ENCODE peak calls at places on chromosomes 2 and 18, in six cellular contexts. S is neural crest cell; Q is CD4-positive, alpha-beta T cell; Y is fibroblast of pulmonary artery; X is kidney; N is neural progenitor cell. V is an unnamed sample.

GRCh38 chr2:8564475-8564874 is 117.4 kb upstream of the ID2 start:
- DNase-seq in S (no peak), Q (no peak), Y (no peak), X (no peak), N (no peak), V (no peak)

GRCh38 chr2:211455225-211455841 is 898.9 kb downstream of the CPS1 start:
- DNase-seq in S (peak; percentile 53), Q (no peak), Y (peak; percentile 70), X (no peak), N (peak; percentile 74), V (peak; percentile 65)

GRCh38 chr2:37657471-37657870 is 14.0 kb downstream of the CDC42EP3 start:
- DNase-seq in S (no peak), Q (no peak), Y (no peak), X (no peak), N (no peak), V (no peak)

GRCh38 chr2:61969376-61969775 is 63.9 kb downstream of the COMMD1 start:
- DNase-seq in S (no peak), Q (no peak), Y (peak; percentile 28), X (no peak), N (no peak), V (no peak)

GRCh38 chr18:58310517-58310916 is 266.5 kb downstream of the NEDD4L start:
- DNase-seq in S (no peak), Q (peak; percentile 34), Y (no peak), X (peak; percentile 77), N (no peak), V (no peak)

GRCh38 chr2:9797681-9798556 is 45.4 kb upstream of the TAF1B start:
- DNase-seq in S (no peak), Q (no peak), Y (no peak), X (peak; percentile 77), N (no peak), V (no peak)

GRCh38 chr2:232460171-232460570 is 4.2 kb downstream of the ALPI start:
- DNase-seq in S (no peak), Q (no peak), Y (no peak), X (no peak), N (no peak), V (no peak)

GRCh38 chr2:229454934-229455631 is 184.0 kb upstream of the PID1 start:
- DNase-seq in S (no peak), Q (no peak), Y (peak; percentile 88), X (no peak), N (no peak), V (peak; percentile 85)

GRCh38 chr2:4415810-4416413 is 712.5 kb downstream of the DCDC2C start:
- DNase-seq in S (no peak), Q (no peak), Y (no peak), X (no peak), N (no peak), V (no peak)

GRCh38 chr2:23200056-23200455 is 184.9 kb upstream of the KLHL29 start:
- DNase-seq in S (no peak), Q (no peak), Y (no peak), X (no peak), N (no peak), V (no peak)

GRCh38 chr2:214651451-214651850 is 158.0 kb downstream of the BARD1 start:
- DNase-seq in S (no peak), Q (no peak), Y (no peak), X (no peak), N (no peak), V (peak; percentile 20)

GRCh38 chr18:40413160-40413559 is 1541.9 kb upstream of the PIK3C3 start:
- DNase-seq in S (peak; percentile 28), Q (no peak), Y (peak; percentile 36), X (no peak), N (peak; percentile 76), V (peak; percentile 24)

GRCh38 chr18:41624461-41624860 is 330.6 kb upstream of the PIK3C3 start:
- DNase-seq in S (no peak), Q (no peak), Y (no peak), X (no peak), N (no peak), V (no peak)

GRCh38 chr2:207879536-207879935 is 109.8 kb upstream of the FZD5 start:
- DNase-seq in S (no peak), Q (no peak), Y (no peak), X (no peak), N (no peak), V (peak; percentile 42)

GRCh38 chr18:43805646-43806194 is 528.4 kb upstream of the SYT4 start:
- DNase-seq in S (no peak), Q (no peak), Y (peak; percentile 7), X (peak; percentile 85), N (no peak), V (peak; percentile 69)

GRCh38 chr18:58225101-58225500 is 181.1 kb downstream of the NEDD4L start:
- DNase-seq in S (no peak), Q (no peak), Y (no peak), X (no peak), N (no peak), V (no peak)

GRCh38 chr2:3116371-3116770 is 261.2 kb downstream of the EIPR1 start:
- DNase-seq in S (no peak), Q (no peak), Y (no peak), X (peak; percentile 29), N (no peak), V (no peak)

GRCh38 chr2:39435974-39436591 is 1.0 kb downstream of the MAP4K3 start:
- DNase-seq in S (peak; percentile 22), Q (no peak), Y (peak; percentile 62), X (peak; percentile 77), N (no peak), V (peak; percentile 62)

GRCh38 chr2:229713371-229714079 is 830 bp downstream of the DNER start:
- DNase-seq in S (peak; percentile 13), Q (no peak), Y (no peak), X (peak; percentile 70), N (peak; percentile 78), V (peak; percentile 58)

GRCh38 chr18:68694316-68694715 is 20.6 kb downstream of the TMX3 start:
- DNase-seq in S (no peak), Q (no peak), Y (no peak), X (peak; percentile 54), N (no peak), V (no peak)

GRCh38 chr2:239312741-239313246 is 88.0 kb downstream of the HDAC4 start:
- DNase-seq in S (no peak), Q (no peak), Y (no peak), X (peak; percentile 68), N (no peak), V (no peak)

DNA sequence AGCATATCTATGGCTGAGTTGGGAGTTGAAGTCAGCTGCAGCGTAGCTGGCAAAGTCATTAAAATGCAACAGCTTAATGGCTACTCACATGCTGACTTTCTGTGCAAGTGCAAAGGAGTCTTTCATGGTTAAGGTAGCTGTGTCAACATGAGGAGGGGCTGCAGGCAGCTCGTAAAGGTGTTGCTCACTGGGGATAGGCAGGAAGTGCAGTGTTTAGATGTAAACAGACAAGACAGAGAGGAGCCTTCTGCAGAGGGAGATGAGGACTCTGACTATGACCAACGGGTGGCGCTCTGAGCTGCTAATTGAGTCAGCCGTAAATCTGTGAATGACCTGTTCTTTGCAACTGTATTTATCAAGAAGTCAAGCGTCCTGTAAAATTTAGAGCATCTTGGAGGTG is 22.3 kb upstream of the CAVIN2 start:
- DNase-seq in S (peak; percentile 33), Q (no peak), Y (peak; percentile 53), X (no peak), N (peak; percentile 86), V (no peak)
- TF ChIP-seq CTCF in S (peak; percentile 51), Q (no peak), Y (peak; percentile 31), X (no peak), N (peak; percentile 77), V (peak; percentile 38)

GRCh38 chr2:29011650-29012060 is 30.6 kb downstream of the TOGARAM2 start:
- DNase-seq in S (no peak), Q (peak; percentile 82), Y (peak; percentile 28), X (peak; percentile 86), N (no peak), V (peak; percentile 31)

GRCh38 chr2:29012211-29012681 is 31.1 kb downstream of the TOGARAM2 start:
- DNase-seq in S (no peak), Q (peak; percentile 36), Y (peak; percentile 47), X (no peak), N (no peak), V (peak; percentile 15)

GRCh38 chr2:29014811-29015414 is 33.8 kb downstream of the TOGARAM2 start:
- DNase-seq in S (no peak), Q (peak; percentile 68), Y (peak; percentile 70), X (peak; percentile 80), N (no peak), V (peak; percentile 85)

GRCh38 chr2:29014331-29014730 is 33.2 kb downstream of the TOGARAM2 start:
- DNase-seq in S (no peak), Q (peak; percentile 19), Y (no peak), X (no peak), N (no peak), V (no peak)

DNA sequence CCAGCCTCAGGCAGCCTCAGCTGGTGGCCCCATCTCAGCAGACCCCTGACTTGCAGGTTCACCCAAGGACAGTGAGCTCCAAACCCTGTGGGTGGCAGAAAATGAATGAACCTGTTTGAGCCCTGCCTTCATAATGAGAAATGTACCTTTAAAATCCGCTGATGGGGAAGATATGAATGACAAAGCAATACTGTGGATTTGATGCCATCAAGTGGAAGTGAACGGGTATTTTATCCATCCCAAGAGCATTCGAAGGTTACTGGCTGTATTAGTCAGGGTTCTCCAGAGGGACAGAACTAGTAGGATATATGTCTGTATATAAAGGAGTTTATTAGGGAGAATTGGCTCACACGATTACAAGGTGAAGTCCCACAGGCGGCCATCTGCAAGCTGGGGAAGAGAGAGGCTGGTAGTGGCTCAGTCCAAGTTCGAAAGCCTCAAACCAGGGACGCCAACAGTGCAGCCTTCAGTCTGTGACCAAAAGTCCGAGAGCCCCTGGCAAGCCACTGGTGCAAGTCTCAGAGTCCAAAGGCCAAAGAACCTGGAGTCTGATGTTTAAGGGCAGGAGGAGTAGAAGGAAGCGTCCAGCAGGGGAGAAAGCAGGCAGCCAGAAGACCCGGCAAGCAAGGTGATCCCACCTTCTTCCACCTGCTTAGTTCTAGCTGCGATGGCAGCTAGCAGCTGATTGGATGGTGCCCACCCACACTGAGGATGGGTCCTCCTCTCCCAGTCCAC is 32.1 kb downstream of the TOGARAM2 start:
- DNase-seq in S (no peak), Q (no peak), Y (no peak), X (no peak), N (no peak), V (peak; percentile 32)
- TF ChIP-seq CTCF in S (no peak), Q (no peak), Y (no peak), X (no peak), N (no peak), V (no peak)

GRCh38 chr2:12202702-12203101 is 456.3 kb downstream of the LPIN1 start:
- DNase-seq in S (no peak), Q (no peak), Y (peak; percentile 71), X (no peak), N (no peak), V (peak; percentile 31)
- TF ChIP-seq CTCF in S (no peak), Q (no peak), Y (peak; percentile 36), X (no peak), N (no peak), V (no peak)

GRCh38 chr2:192196451-192197194 is 1.9 kb upstream of the TMEFF2 start:
- DNase-seq in S (no peak), Q (no peak), Y (no peak), X (no peak), N (peak; percentile 51), V (peak; percentile 4)

GRCh38 chr2:192194065-192194865 is 468 bp downstream of the TMEFF2 start:
- DNase-seq in S (no peak), Q (peak; percentile 5), Y (no peak), X (peak; percentile 75), N (no peak), V (peak; percentile 42)

GRCh38 chr2:192194866-192195547 is at the start of gene TMEFF2:
- DNase-seq in S (peak; percentile 88), Q (peak; percentile 10), Y (peak; percentile 69), X (peak; percentile 80), N (peak; percentile 96), V (peak; percentile 89)

GRCh38 chr2:192195548-192196418 is 1.1 kb upstream of the TMEFF2 start:
- DNase-seq in S (peak; percentile 26), Q (no peak), Y (peak; percentile 26), X (peak; percentile 63), N (peak; percentile 89), V (peak; percentile 28)

GRCh38 chr2:192197387-192197786 is 2.7 kb upstream of the TMEFF2 start:
- DNase-seq in S (no peak), Q (no peak), Y (peak; percentile 33), X (no peak), N (no peak), V (peak; percentile 28)
- TF ChIP-seq CTCF in S (peak; percentile 24), Q (no peak), Y (peak; percentile 26), X (no peak), N (peak; percentile 28), V (peak; percentile 18)